ENCODE peak calls at places on chromosomes 16 and 17, in nine cellular contexts. O is foreskin melanocyte; R is CD4-positive, alpha-beta T cell; C is prostate gland; H is Caco-2; U is NCI-H1436; Q is Peyer's patch; M is activated naive CD8-positive, alpha-beta T cell treated with anti-CD3 and anti-CD28 coated beads for 36 hours; J is NCI-H774. I is an unnamed sample.

GRCh38 chr17:41404024-41404651 is 6.7 kb upstream of the KRT31 start:
- DNase-seq in O (peak; percentile 92), R (no peak), C (no peak), H (no peak), U (no peak), Q (no peak), M (peak; percentile 54), J (peak; percentile 56), I (peak; percentile 37)

GRCh38 chr17:31623990-31624389 is 232.5 kb downstream of the RAB11FIP4 start:
- DNase-seq in O (no peak), R (no peak), C (no peak), H (no peak), U (no peak), Q (no peak), M (no peak), J (no peak), I (no peak)

GRCh38 chr16:57510016-57510871 is 24.0 kb upstream of the DOK4 start:
- DNase-seq in O (no peak), R (no peak), C (no peak), H (no peak), U (no peak), Q (no peak), M (no peak), J (no peak), I (no peak)

GRCh38 chr17:81317992-81318391 is 22.9 kb upstream of the SLC38A10 start:
- DNase-seq in O (no peak), R (no peak), C (no peak), H (no peak), U (no peak), Q (no peak), M (no peak), J (no peak), I (no peak)

GRCh38 chr17:80840011-80840410 is 151.6 kb upstream of the CHMP6 start:
- DNase-seq in O (no peak), R (no peak), C (no peak), H (no peak), U (no peak), Q (no peak), M (no peak), J (no peak), I (no peak)

GRCh38 chr17:80096531-80097306 is 4.7 kb upstream of the GAA start:
- DNase-seq in O (no peak), R (no peak), C (no peak), H (no peak), U (peak; percentile 9), Q (no peak), M (no peak), J (no peak), I (no peak)

GRCh38 chr17:74020522-74020921 is 183.0 kb upstream of the RPL38 start:
- DNase-seq in O (no peak), R (no peak), C (no peak), H (no peak), U (no peak), Q (no peak), M (no peak), J (no peak), I (no peak)

GRCh38 chr17:66135896-66136295 is 56.0 kb downstream of the CEP112 start:
- DNase-seq in O (no peak), R (no peak), C (no peak), H (no peak), U (no peak), Q (no peak), M (no peak), J (no peak), I (no peak)

GRCh38 chr17:77420804-77421634 is 280.2 kb downstream of the SEC14L1 start:
- DNase-seq in O (no peak), R (peak; percentile 46), C (peak; percentile 59), H (no peak), U (peak; percentile 93), Q (peak; percentile 69), M (no peak), J (peak; percentile 36), I (no peak)

GRCh38 chr17:57858838-57859237 is 9.0 kb upstream of the MRPS23 start:
- DNase-seq in O (no peak), R (no peak), C (no peak), H (no peak), U (no peak), Q (no peak), M (no peak), J (no peak), I (no peak)

GRCh38 chr16:70664325-70665112 is 18.2 kb downstream of the IL34 start:
- DNase-seq in O (no peak), R (no peak), C (no peak), H (peak; percentile 41), U (no peak), Q (no peak), M (no peak), J (no peak), I (no peak)

GRCh38 chr17:76537288-76537577 is 276 bp downstream of the CYGB start:
- DNase-seq in O (no peak), R (no peak), C (no peak), H (no peak), U (no peak), Q (no peak), M (no peak), J (no peak), I (no peak)

GRCh38 chr17:39508987-39509386 is 47.7 kb downstream of the CDK12 start:
- DNase-seq in O (no peak), R (no peak), C (no peak), H (no peak), U (no peak), Q (no peak), M (no peak), J (no peak), I (no peak)

GRCh38 chr16:84284168-84284722 is 10.4 kb upstream of the WFDC1 start:
- DNase-seq in O (no peak), R (no peak), C (no peak), H (peak; percentile 53), U (no peak), Q (no peak), M (no peak), J (no peak), I (no peak)

GRCh38 chr16:48676836-48677235 is 66.9 kb upstream of the N4BP1 start:
- DNase-seq in O (peak; percentile 99), R (no peak), C (no peak), H (no peak), U (no peak), Q (no peak), M (no peak), J (no peak), I (no peak)

GRCh38 chr16:11748404-11749254 is 6.0 kb upstream of the TXNDC11 start:
- DNase-seq in O (no peak), R (no peak), C (no peak), H (peak; percentile 47), U (no peak), Q (no peak), M (no peak), J (no peak), I (no peak)